ENCODE peak calls at places on chromosome 11, in four cellular contexts. One of them, this sample, is unnamed.

GRCh38 chr11:130522284-130522961 is 74.0 kb downstream of the ADAMTS15 start:
- DNase-seq in CD8-positive, alpha-beta T cell: no peak
- DNase-seq in tibial nerve: peak
- DNase-seq in cardiac fibroblast: peak
- DNase-seq in this sample: peak

GRCh38 chr11:19232910-19233503 is 7.7 kb downstream of the E2F8 start:
- DNase-seq in CD8-positive, alpha-beta T cell: no peak
- DNase-seq in cardiac fibroblast: peak
- DNase-seq in tibial nerve: no peak
- DNase-seq in this sample: no peak

GRCh38 chr11:74783241-74783871 is 34.7 kb downstream of the RNF169 start:
- DNase-seq in tibial nerve: no peak
- DNase-seq in CD8-positive, alpha-beta T cell: no peak
- DNase-seq in cardiac fibroblast: peak
- DNase-seq in this sample: no peak

GRCh38 chr11:34855021-34855753 is 61.0 kb downstream of the APIP start:
- DNase-seq in cardiac fibroblast: no peak
- DNase-seq in CD8-positive, alpha-beta T cell: no peak
- DNase-seq in tibial nerve: no peak
- DNase-seq in this sample: no peak

GRCh38 chr11:33040127-33040861 is 922 bp downstream of the TCP11L1 start:
- DNase-seq in CD8-positive, alpha-beta T cell: no peak
- DNase-seq in cardiac fibroblast: no peak
- DNase-seq in tibial nerve: no peak
- DNase-seq in this sample: no peak

GRCh38 chr11:18313985-18314763 is 7.8 kb downstream of the HPS5 start:
- DNase-seq in tibial nerve: no peak
- DNase-seq in CD8-positive, alpha-beta T cell: no peak
- DNase-seq in cardiac fibroblast: peak
- DNase-seq in this sample: no peak

GRCh38 chr11:134942633-134943032 is 530.6 kb upstream of the B3GAT1 start:
- DNase-seq in cardiac fibroblast: no peak
- DNase-seq in tibial nerve: no peak
- DNase-seq in CD8-positive, alpha-beta T cell: no peak
- DNase-seq in this sample: no peak

GRCh38 chr11:64118871-64119495 is 46.9 kb downstream of the MACROD1 start:
- DNase-seq in cardiac fibroblast: no peak
- DNase-seq in CD8-positive, alpha-beta T cell: no peak
- DNase-seq in tibial nerve: no peak
- DNase-seq in this sample: no peak

GRCh38 chr11:44562836-44563460 is 2.5 kb upstream of the CD82 start:
- DNase-seq in cardiac fibroblast: no peak
- DNase-seq in tibial nerve: no peak
- DNase-seq in CD8-positive, alpha-beta T cell: no peak
- DNase-seq in this sample: no peak

GRCh38 chr11:98107736-98108135 is 913.0 kb upstream of the CNTN5 start:
- DNase-seq in CD8-positive, alpha-beta T cell: no peak
- DNase-seq in tibial nerve: no peak
- DNase-seq in cardiac fibroblast: peak
- DNase-seq in this sample: no peak

GRCh38 chr11:33368931-33369330 is 111.8 kb downstream of the HIPK3 start:
- DNase-seq in cardiac fibroblast: no peak
- DNase-seq in tibial nerve: no peak
- DNase-seq in CD8-positive, alpha-beta T cell: no peak
- DNase-seq in this sample: no peak

GRCh38 chr11:132123854-132124835 is 753.7 kb downstream of the NTM start:
- DNase-seq in cardiac fibroblast: no peak
- DNase-seq in tibial nerve: no peak
- DNase-seq in CD8-positive, alpha-beta T cell: no peak
- DNase-seq in this sample: no peak

GRCh38 chr11:2447253-2447950 is 2.6 kb downstream of the KCNQ1 start:
- DNase-seq in CD8-positive, alpha-beta T cell: no peak
- DNase-seq in cardiac fibroblast: no peak
- DNase-seq in tibial nerve: no peak
- DNase-seq in this sample: no peak

GRCh38 chr11:36672815-36673450 is 74.9 kb upstream of the RAG2 start:
- DNase-seq in tibial nerve: no peak
- DNase-seq in cardiac fibroblast: peak
- DNase-seq in CD8-positive, alpha-beta T cell: no peak
- DNase-seq in this sample: no peak

GRCh38 chr11:31800398-31801265 is 10.5 kb downstream of the PAX6 start:
- DNase-seq in CD8-positive, alpha-beta T cell: no peak
- DNase-seq in cardiac fibroblast: no peak
- DNase-seq in tibial nerve: no peak
- DNase-seq in this sample: no peak

GRCh38 chr11:93512073-93512475 is 31.1 kb downstream of the SMCO4 start:
- DNase-seq in tibial nerve: no peak
- DNase-seq in cardiac fibroblast: no peak
- DNase-seq in CD8-positive, alpha-beta T cell: no peak
- DNase-seq in this sample: no peak

GRCh38 chr11:69471329-69472052 is 10.0 kb upstream of the LINC01488 start:
- DNase-seq in cardiac fibroblast: peak
- DNase-seq in CD8-positive, alpha-beta T cell: no peak
- DNase-seq in tibial nerve: no peak
- DNase-seq in this sample: no peak

GRCh38 chr11:68040121-68040956 is 1.5 kb downstream of the TCIRG1 start:
- DNase-seq in cardiac fibroblast: peak
- DNase-seq in CD8-positive, alpha-beta T cell: no peak
- DNase-seq in tibial nerve: peak
- DNase-seq in this sample: no peak

GRCh38 chr11:126991596-126991995 is 9.0 kb downstream of the KIRREL3 start:
- DNase-seq in CD8-positive, alpha-beta T cell: no peak
- DNase-seq in tibial nerve: no peak
- DNase-seq in cardiac fibroblast: peak
- DNase-seq in this sample: no peak

GRCh38 chr11:97739892-97740782 is 1280.6 kb upstream of the CNTN5 start:
- DNase-seq in CD8-positive, alpha-beta T cell: no peak
- DNase-seq in tibial nerve: no peak
- DNase-seq in cardiac fibroblast: peak
- DNase-seq in this sample: no peak

GRCh38 chr11:129230006-129230405 is 37.9 kb upstream of the ARHGAP32 start:
- DNase-seq in tibial nerve: no peak
- DNase-seq in CD8-positive, alpha-beta T cell: no peak
- DNase-seq in cardiac fibroblast: peak
- DNase-seq in this sample: no peak

GRCh38 chr11:38824573-38824972 is 2226.5 kb upstream of the RAG2 start:
- DNase-seq in CD8-positive, alpha-beta T cell: no peak
- DNase-seq in tibial nerve: no peak
- DNase-seq in cardiac fibroblast: peak
- DNase-seq in this sample: no peak

GRCh38 chr11:19241260-19242183 is 777 bp upstream of the E2F8 start:
- DNase-seq in tibial nerve: no peak
- DNase-seq in cardiac fibroblast: peak
- DNase-seq in CD8-positive, alpha-beta T cell: no peak
- DNase-seq in this sample: no peak

GRCh38 chr11:65169164-65169641 is 830 bp upstream of the SPDYC start:
- DNase-seq in CD8-positive, alpha-beta T cell: no peak
- DNase-seq in tibial nerve: no peak
- DNase-seq in cardiac fibroblast: peak
- DNase-seq in this sample: no peak

GRCh38 chr11:78042858-78043257 is 19.8 kb upstream of the KCTD14 start:
- DNase-seq in cardiac fibroblast: no peak
- DNase-seq in tibial nerve: no peak
- DNase-seq in CD8-positive, alpha-beta T cell: no peak
- DNase-seq in this sample: no peak

GRCh38 chr11:90845126-90845525 is 622.3 kb upstream of the CHORDC1 start:
- DNase-seq in cardiac fibroblast: no peak
- DNase-seq in tibial nerve: no peak
- DNase-seq in CD8-positive, alpha-beta T cell: no peak
- DNase-seq in this sample: no peak

GRCh38 chr11:63888170-63889086 is 28.5 kb downstream of the RCOR2 start:
- DNase-seq in cardiac fibroblast: peak
- DNase-seq in tibial nerve: no peak
- DNase-seq in CD8-positive, alpha-beta T cell: peak
- DNase-seq in this sample: no peak

DNA sequence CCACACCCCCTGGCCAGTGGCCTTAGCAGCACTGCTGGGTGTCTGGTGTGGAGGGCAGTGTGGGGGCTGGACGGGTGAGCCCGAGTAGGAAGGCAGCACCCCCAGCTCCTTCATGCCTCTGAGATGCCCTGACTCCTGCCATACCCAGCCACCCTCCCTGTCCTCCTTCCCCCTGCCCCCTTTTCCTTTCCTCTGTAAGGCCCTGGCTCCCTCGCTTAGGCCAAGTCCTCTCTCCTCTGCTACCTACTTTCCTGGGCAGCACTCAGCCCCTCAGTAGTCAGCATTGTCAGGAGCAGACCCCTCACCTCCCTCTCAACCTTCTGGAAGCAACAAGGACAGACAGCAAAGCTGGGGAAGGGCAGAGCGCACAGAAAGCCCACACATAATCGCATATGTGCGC is 48.0 kb downstream of the BUD13 start:
- DNase-seq in cardiac fibroblast: no peak
- DNase-seq in CD8-positive, alpha-beta T cell: no peak
- DNase-seq in tibial nerve: no peak
- DNase-seq in this sample: no peak
- TF ChIP-seq CTCF in cardiac fibroblast: no peak
- TF ChIP-seq CTCF in CD8-positive, alpha-beta T cell: no peak
- TF ChIP-seq CTCF in tibial nerve: no peak
- TF ChIP-seq CTCF in this sample: no peak

GRCh38 chr11:100753562-100753961 is 66.5 kb downstream of the ARHGAP42 start:
- DNase-seq in CD8-positive, alpha-beta T cell: no peak
- DNase-seq in cardiac fibroblast: no peak
- DNase-seq in tibial nerve: no peak
- DNase-seq in this sample: no peak
- TF ChIP-seq CTCF in CD8-positive, alpha-beta T cell: no peak
- TF ChIP-seq CTCF in cardiac fibroblast: no peak
- TF ChIP-seq CTCF in tibial nerve: no peak
- TF ChIP-seq CTCF in this sample: no peak

GRCh38 chr11:612201-612960 is 3.4 kb downstream of the IRF7 start:
- DNase-seq in tibial nerve: no peak
- DNase-seq in CD8-positive, alpha-beta T cell: no peak
- DNase-seq in cardiac fibroblast: peak
- DNase-seq in this sample: no peak
- TF ChIP-seq CTCF in tibial nerve: no peak
- TF ChIP-seq CTCF in CD8-positive, alpha-beta T cell: no peak
- TF ChIP-seq CTCF in cardiac fibroblast: peak
- TF ChIP-seq CTCF in this sample: no peak

DNA sequence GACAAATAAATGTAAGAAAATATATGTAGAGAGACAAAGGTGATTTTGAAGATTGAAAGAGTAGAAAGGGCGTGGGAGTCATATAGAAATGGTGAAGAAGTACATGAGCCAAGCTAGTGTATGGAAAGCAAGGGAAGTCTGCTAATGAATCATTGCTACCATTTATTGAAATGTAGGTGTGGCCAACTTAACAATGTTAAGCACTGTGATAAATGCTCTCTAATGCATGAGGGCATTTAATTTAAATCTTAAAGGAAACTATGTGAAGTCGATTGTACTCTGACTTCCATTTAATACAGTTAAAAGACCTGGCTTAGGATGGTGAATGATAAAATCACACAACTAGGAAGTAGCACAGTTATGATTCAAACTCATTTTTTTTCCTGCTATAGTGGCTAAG is 219.9 kb downstream of the CASP12 start:
- DNase-seq in tibial nerve: no peak
- DNase-seq in cardiac fibroblast: no peak
- DNase-seq in CD8-positive, alpha-beta T cell: no peak
- DNase-seq in this sample: no peak
- TF ChIP-seq CTCF in tibial nerve: no peak
- TF ChIP-seq CTCF in cardiac fibroblast: no peak
- TF ChIP-seq CTCF in CD8-positive, alpha-beta T cell: no peak
- TF ChIP-seq CTCF in this sample: no peak

GRCh38 chr11:124899376-124900145 is 1.9 kb upstream of the ROBO4 start:
- DNase-seq in CD8-positive, alpha-beta T cell: no peak
- DNase-seq in cardiac fibroblast: no peak
- DNase-seq in tibial nerve: no peak
- DNase-seq in this sample: no peak
- TF ChIP-seq CTCF in CD8-positive, alpha-beta T cell: no peak
- TF ChIP-seq CTCF in cardiac fibroblast: no peak
- TF ChIP-seq CTCF in tibial nerve: no peak
- TF ChIP-seq CTCF in this sample: no peak

GRCh38 chr11:4551346-4551979 is 6.5 kb downstream of the OR52M1 start:
- DNase-seq in CD8-positive, alpha-beta T cell: no peak
- DNase-seq in tibial nerve: no peak
- DNase-seq in cardiac fibroblast: peak
- DNase-seq in this sample: no peak
- TF ChIP-seq CTCF in CD8-positive, alpha-beta T cell: no peak
- TF ChIP-seq CTCF in tibial nerve: no peak
- TF ChIP-seq CTCF in cardiac fibroblast: peak
- TF ChIP-seq CTCF in this sample: no peak

DNA sequence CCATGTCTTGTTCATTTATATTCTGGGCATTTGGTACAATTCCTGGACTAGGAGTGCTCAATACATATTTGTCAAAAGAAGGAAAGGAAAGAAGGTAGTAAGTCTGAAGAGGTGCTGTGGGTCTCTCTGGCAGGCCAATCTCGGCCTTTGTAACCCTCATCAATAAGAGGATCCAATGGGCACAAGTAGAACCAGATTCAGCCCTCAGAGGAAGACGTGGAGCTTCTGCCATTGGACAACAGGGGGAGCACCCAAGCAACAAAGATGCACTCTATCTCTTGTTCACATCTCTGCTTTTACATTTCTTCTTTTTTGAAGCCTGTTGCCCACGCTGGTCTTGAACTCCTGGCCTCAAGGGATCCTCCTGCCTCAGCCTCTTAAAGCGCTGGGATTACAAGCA is 2.2 kb upstream of the VPS11 start:
- DNase-seq in CD8-positive, alpha-beta T cell: no peak
- DNase-seq in tibial nerve: no peak
- DNase-seq in cardiac fibroblast: peak
- DNase-seq in this sample: no peak
- TF ChIP-seq CTCF in CD8-positive, alpha-beta T cell: peak
- TF ChIP-seq CTCF in tibial nerve: peak
- TF ChIP-seq CTCF in cardiac fibroblast: peak
- TF ChIP-seq CTCF in this sample: no peak

GRCh38 chr11:4881860-4882500 is at the start of gene OR51T1:
- DNase-seq in tibial nerve: no peak
- DNase-seq in CD8-positive, alpha-beta T cell: no peak
- DNase-seq in cardiac fibroblast: peak
- DNase-seq in this sample: no peak

GRCh38 chr11:4886186-4886585 is 4.5 kb downstream of the OR51T1 start:
- DNase-seq in tibial nerve: no peak
- DNase-seq in cardiac fibroblast: no peak
- DNase-seq in CD8-positive, alpha-beta T cell: no peak
- DNase-seq in this sample: no peak

GRCh38 chr11:4881188-4881587 is 512 bp upstream of the OR51T1 start:
- DNase-seq in CD8-positive, alpha-beta T cell: no peak
- DNase-seq in tibial nerve: no peak
- DNase-seq in cardiac fibroblast: no peak
- DNase-seq in this sample: no peak

GRCh38 chr11:4882543-4882942 is 843 bp downstream of the OR51T1 start:
- DNase-seq in tibial nerve: no peak
- DNase-seq in CD8-positive, alpha-beta T cell: no peak
- DNase-seq in cardiac fibroblast: no peak
- DNase-seq in this sample: no peak

DNA sequence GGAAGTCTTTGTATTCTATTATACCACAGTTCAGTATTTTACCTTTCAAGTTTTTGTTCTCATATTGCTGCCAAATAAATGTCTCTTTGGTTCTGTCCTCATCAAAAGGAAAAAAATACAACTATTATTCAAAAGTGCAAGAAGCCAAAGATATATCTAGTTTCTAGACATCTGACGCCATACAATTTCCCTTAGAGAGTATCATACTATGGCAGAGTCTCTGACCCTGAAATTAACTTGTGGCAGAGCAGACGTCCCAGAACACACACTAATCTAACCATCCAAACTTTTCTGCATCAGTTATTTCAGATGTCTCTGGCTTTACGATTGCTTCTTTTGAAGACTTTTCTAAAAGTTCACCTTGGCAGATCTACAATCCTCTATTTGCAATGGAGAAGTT is 2.6 kb downstream of the OR51T1 start:
- DNase-seq in cardiac fibroblast: no peak
- DNase-seq in tibial nerve: no peak
- DNase-seq in CD8-positive, alpha-beta T cell: no peak
- DNase-seq in this sample: no peak
- TF ChIP-seq CTCF in cardiac fibroblast: no peak
- TF ChIP-seq CTCF in tibial nerve: no peak
- TF ChIP-seq CTCF in CD8-positive, alpha-beta T cell: no peak
- TF ChIP-seq CTCF in this sample: no peak

This sample was measured in coronary artery.